ENCODE peak calls at places on chromosome 21, in five cellular contexts. T is left lung, Y is NB4, Z is sigmoid colon, W is H1. B is an unnamed sample.
A peak's percentile ranks its signal among the peaks of the same experiment; 100 is the strongest.

GRCh38 chr21:16587141-16587570 is 857.4 kb downstream of the USP25 start:
- DNase-seq in T (no peak), Y (peak; percentile 9), W (no peak), Z (peak; percentile 69), B (no peak)

GRCh38 chr21:35853321-35853922 is 206.9 kb downstream of the SETD4 start:
- DNase-seq in W (no peak), Y (no peak), Z (no peak), T (no peak), B (no peak)

GRCh38 chr21:37087188-37087587 is 14.1 kb downstream of the TTC3 start:
- DNase-seq in Y (peak; percentile 47), Z (no peak), T (no peak), W (no peak), B (no peak)

GRCh38 chr21:32467291-32467690 is 54.8 kb downstream of the EVA1C start:
- DNase-seq in T (no peak), Z (no peak), W (no peak), Y (no peak), B (no peak)

GRCh38 chr21:35084869-35085268 is 35.8 kb upstream of the RUNX1 start:
- DNase-seq in Z (no peak), W (no peak), Y (no peak), T (no peak), B (no peak)

GRCh38 chr21:34202553-34203332 is 129.4 kb downstream of the MRPS6 start:
- DNase-seq in T (no peak), Y (peak; percentile 55), W (no peak), Z (peak; percentile 84), B (no peak)

GRCh38 chr21:37319551-37319950 is 47.0 kb upstream of the DYRK1A start:
- DNase-seq in W (no peak), T (no peak), Y (no peak), Z (no peak), B (no peak)

GRCh38 chr21:35529141-35529863 is 480.2 kb upstream of the RUNX1 start:
- DNase-seq in Y (peak; percentile 45), T (no peak), Z (no peak), W (no peak), B (peak; percentile 43)

GRCh38 chr21:36297555-36297937 is 22.5 kb upstream of the MORC3 start:
- DNase-seq in W (no peak), Y (no peak), T (no peak), Z (no peak), B (peak; percentile 46)

GRCh38 chr21:37269481-37269880 is 2.3 kb upstream of the VPS26C start:
- DNase-seq in Z (no peak), T (no peak), W (no peak), Y (no peak), B (no peak)

GRCh38 chr21:37032877-37033471 is 26.5 kb downstream of the RIPPLY3 start:
- DNase-seq in W (no peak), Y (no peak), T (no peak), Z (peak; percentile 71), B (no peak)

GRCh38 chr21:34892196-34892595 is 156.9 kb downstream of the RUNX1 start:
- DNase-seq in W (no peak), T (no peak), Z (no peak), Y (peak; percentile 49), B (no peak)

GRCh38 chr21:35136106-35136505 is 87.0 kb upstream of the RUNX1 start:
- DNase-seq in W (no peak), T (no peak), Z (no peak), Y (no peak), B (no peak)

GRCh38 chr21:15415541-15416261 is 314.1 kb upstream of the USP25 start:
- DNase-seq in Y (no peak), Z (no peak), T (no peak), W (no peak), B (no peak)

GRCh38 chr21:42539931-42540343 is 26.3 kb downstream of the SLC37A1 start:
- DNase-seq in Y (peak; percentile 81), W (no peak), Z (peak; percentile 37), T (no peak), B (no peak)

GRCh38 chr21:35649186-35649585 is 411.1 kb downstream of the SETD4 start:
- DNase-seq in Z (no peak), W (no peak), Y (no peak), T (no peak), B (no peak)

GRCh38 chr21:46552865-46553379 is 52.0 kb downstream of the S100B start:
- DNase-seq in Y (no peak), Z (peak; percentile 52), W (no peak), T (no peak), B (no peak)
- H3K4me3 ChIP-seq in Y (no peak overlapping the region), Z (no peak overlapping the region), W (no peak overlapping the region), T (no peak overlapping the region), B (no peak overlapping the region)

DNA sequence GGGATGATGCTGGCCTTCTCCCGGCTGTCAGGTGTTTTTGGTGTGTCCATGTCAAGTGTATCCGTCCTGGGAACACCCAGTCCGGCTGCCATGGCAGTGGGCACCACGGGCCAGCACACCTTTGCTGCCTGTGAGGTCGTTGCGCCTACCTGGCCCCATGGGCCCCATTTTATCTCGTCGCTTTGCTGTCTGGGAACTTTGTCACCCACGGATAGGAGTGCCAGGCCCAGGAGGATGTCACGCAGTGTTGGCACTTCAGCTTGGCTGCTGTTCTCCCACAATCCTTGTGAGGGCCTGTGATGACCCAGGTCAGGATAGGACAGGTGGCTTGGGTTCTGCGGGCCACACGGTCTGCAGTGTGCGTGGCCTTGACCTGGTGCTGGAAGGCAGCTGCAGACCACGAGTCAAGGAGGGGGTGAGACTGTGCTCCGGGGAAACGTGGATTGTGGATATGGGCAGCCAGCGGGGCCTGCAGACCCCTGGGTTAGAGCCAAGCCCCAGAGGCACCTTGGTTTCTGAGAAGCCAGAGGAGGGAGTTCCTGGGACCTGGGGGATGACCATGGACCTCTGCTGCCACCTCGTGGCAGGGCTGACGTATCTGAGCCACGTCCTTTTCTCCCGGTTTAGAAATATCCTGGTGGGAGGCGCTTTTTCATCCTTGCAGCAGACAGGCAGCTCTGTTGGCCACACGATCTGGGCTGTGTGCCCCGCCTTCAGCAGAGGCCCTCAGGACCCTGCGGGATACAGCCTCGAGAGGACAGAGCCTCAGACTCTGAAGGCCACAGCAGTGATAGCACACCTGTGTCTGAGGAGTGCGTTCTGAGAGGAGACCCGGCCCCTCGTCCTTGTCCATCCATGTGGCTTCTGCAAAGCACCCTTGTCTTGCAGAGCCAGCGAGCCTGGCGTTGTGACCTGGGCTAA is 161.1 kb upstream of the COL6A1 start:
- DNase-seq in Y (peak; percentile 89), W (peak; percentile 85), Z (peak; percentile 89), T (peak; percentile 80), B (peak; percentile 86)
- TF ChIP-seq CTCF in Y (peak; percentile 79), W (peak; percentile 90), Z (peak; percentile 84), T (peak; percentile 82), B (peak; percentile 87)

GRCh38 chr21:17798796-17799195 is 20.4 kb downstream of the C21orf91 start:
- DNase-seq in W (no peak), T (no peak), Z (no peak), Y (no peak), B (no peak)
- H3K4me3 ChIP-seq in W (no peak overlapping the region), T (no peak overlapping the region), Z (no peak overlapping the region), Y (no peak overlapping the region), B (no peak overlapping the region)

GRCh38 chr21:44509539-44509938 is 30.5 kb downstream of the KRTAP10-1 start:
- DNase-seq in Y (peak; percentile 35), T (peak; percentile 75), Z (no peak), W (no peak), B (peak; percentile 18)
- TF ChIP-seq CTCF in Y (no peak), T (peak; percentile 42), Z (peak; percentile 20), W (peak; percentile 12), B (peak; percentile 40)

DNA sequence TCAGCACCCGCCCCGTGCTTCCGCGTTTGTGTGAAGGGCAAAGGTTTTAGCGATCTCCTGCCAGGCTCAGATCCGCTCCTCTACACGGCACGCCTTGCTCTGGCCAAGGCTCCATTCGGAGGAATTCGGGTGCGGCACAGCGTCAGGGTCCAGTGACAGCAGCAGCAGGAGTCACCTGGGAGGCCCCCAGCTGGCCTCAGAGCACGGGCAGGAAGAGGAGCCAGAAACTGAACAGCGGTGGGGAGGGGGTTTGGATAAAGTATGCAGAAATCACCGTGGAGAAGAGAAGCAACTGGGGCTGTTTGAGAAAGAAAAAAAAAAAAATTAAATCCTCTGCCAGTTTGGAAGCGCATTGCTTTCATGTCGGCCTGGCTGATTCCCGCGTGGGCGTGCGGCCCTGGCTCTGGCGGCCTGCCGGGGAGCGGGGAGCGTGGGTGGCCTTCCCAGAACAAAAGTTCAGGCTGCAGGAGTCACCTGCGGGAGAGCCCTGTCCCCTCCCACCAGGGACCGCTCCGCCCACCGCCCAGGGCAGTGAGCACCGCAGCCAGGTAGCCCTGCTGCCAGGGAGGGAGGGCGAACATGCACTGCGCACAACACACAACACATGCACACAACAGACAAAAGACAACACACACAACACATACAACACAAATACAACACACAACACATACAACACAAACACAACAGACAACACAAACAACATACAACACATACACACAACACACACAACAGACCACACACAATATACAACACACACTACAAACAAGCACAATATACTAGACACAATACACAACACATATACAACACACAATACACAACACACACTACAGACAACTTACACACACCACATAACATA is 107.6 kb downstream of the ETS2 start:
- DNase-seq in W (no peak), Y (no peak), T (peak; percentile 83), Z (peak; percentile 91), B (no peak)
- H3K4me3 ChIP-seq in W (peak overlapping the region; percentile 46), Y (no peak overlapping the region), T (no peak overlapping the region), Z (no peak overlapping the region), B (no peak overlapping the region)

GRCh38 chr21:41406340-41406739 is 19.7 kb upstream of the MX1 start:
- DNase-seq in Z (no peak), T (peak; percentile 53), W (no peak), Y (peak; percentile 55), B (no peak)

GRCh38 chr21:41410767-41411448 is 15.1 kb upstream of the MX1 start:
- DNase-seq in W (no peak), Y (no peak), T (no peak), Z (no peak), B (no peak)

GRCh38 chr21:41410361-41410760 is 15.7 kb upstream of the MX1 start:
- DNase-seq in T (no peak), W (no peak), Y (no peak), Z (no peak), B (no peak)

GRCh38 chr21:41407541-41408460 is 18.2 kb upstream of the MX1 start:
- DNase-seq in W (no peak), Z (no peak), T (no peak), Y (no peak), B (no peak)

GRCh38 chr21:41411449-41412089 is 14.5 kb upstream of the MX1 start:
- DNase-seq in Y (peak; percentile 31), W (no peak), Z (no peak), T (peak; percentile 65), B (peak; percentile 71)
- TF ChIP-seq CTCF in Y (peak; percentile 21), W (peak; percentile 41), Z (no peak), T (peak; percentile 33), B (peak; percentile 22)